ENCODE peak calls at places on chromosomes 1 and 21, in four cellular contexts. One of them, this sample, is unnamed.

GRCh38 chr1:160519542-160520435 is 3.3 kb downstream of the SLAMF6 start:
- DNase-seq in CD8-positive, alpha-beta T cell: no peak
- DNase-seq in CD8-positive, alpha-beta memory T cell: no peak
- DNase-seq in lower lobe of right lung: no peak
- DNase-seq in this sample: no peak

GRCh38 chr1:225654688-225655508 is 2.0 kb upstream of the ENAH start:
- DNase-seq in CD8-positive, alpha-beta memory T cell: no peak
- DNase-seq in CD8-positive, alpha-beta T cell: no peak
- DNase-seq in lower lobe of right lung: no peak
- DNase-seq in this sample: no peak

GRCh38 chr1:27724961-27725373 is 794 bp upstream of the FAM76A start:
- DNase-seq in lower lobe of right lung: peak
- DNase-seq in CD8-positive, alpha-beta T cell: no peak
- DNase-seq in CD8-positive, alpha-beta memory T cell: no peak
- DNase-seq in this sample: peak

GRCh38 chr1:28119576-28119975 is 31.2 kb upstream of the EYA3 start:
- DNase-seq in CD8-positive, alpha-beta memory T cell: no peak
- DNase-seq in lower lobe of right lung: no peak
- DNase-seq in CD8-positive, alpha-beta T cell: no peak
- DNase-seq in this sample: no peak

GRCh38 chr1:181100015-181100905 is 11.8 kb downstream of the IER5 start:
- DNase-seq in CD8-positive, alpha-beta memory T cell: no peak
- DNase-seq in CD8-positive, alpha-beta T cell: no peak
- DNase-seq in lower lobe of right lung: no peak
- DNase-seq in this sample: no peak

GRCh38 chr1:11833900-11834299 is 13.7 kb downstream of the NPPA start:
- DNase-seq in CD8-positive, alpha-beta T cell: no peak
- DNase-seq in CD8-positive, alpha-beta memory T cell: no peak
- DNase-seq in lower lobe of right lung: no peak
- DNase-seq in this sample: no peak

GRCh38 chr1:2277741-2278488 is 49.8 kb downstream of the SKI start:
- DNase-seq in CD8-positive, alpha-beta T cell: no peak
- DNase-seq in lower lobe of right lung: peak
- DNase-seq in CD8-positive, alpha-beta memory T cell: no peak
- DNase-seq in this sample: no peak

GRCh38 chr1:204480515-204480914 is 14.1 kb downstream of the PIK3C2B start:
- DNase-seq in CD8-positive, alpha-beta memory T cell: no peak
- DNase-seq in lower lobe of right lung: no peak
- DNase-seq in CD8-positive, alpha-beta T cell: no peak
- DNase-seq in this sample: peak

GRCh38 chr1:74455390-74455789 is 57.0 kb downstream of the LRRC53 start:
- DNase-seq in lower lobe of right lung: no peak
- DNase-seq in CD8-positive, alpha-beta memory T cell: no peak
- DNase-seq in CD8-positive, alpha-beta T cell: no peak
- DNase-seq in this sample: no peak

GRCh38 chr21:43694437-43695079 is 24.4 kb upstream of the PDXK start:
- DNase-seq in lower lobe of right lung: peak
- DNase-seq in CD8-positive, alpha-beta memory T cell: no peak
- DNase-seq in CD8-positive, alpha-beta T cell: no peak
- DNase-seq in this sample: no peak

GRCh38 chr1:20834780-20835179 is 47.7 kb upstream of the HP1BP3 start:
- DNase-seq in CD8-positive, alpha-beta memory T cell: no peak
- DNase-seq in lower lobe of right lung: no peak
- DNase-seq in CD8-positive, alpha-beta T cell: no peak
- DNase-seq in this sample: no peak

GRCh38 chr1:71089536-71090270 is 8.9 kb upstream of the ZRANB2 start:
- DNase-seq in CD8-positive, alpha-beta memory T cell: no peak
- DNase-seq in CD8-positive, alpha-beta T cell: no peak
- DNase-seq in lower lobe of right lung: no peak
- DNase-seq in this sample: no peak

GRCh38 chr1:9231648-9232332 is 2.8 kb upstream of the H6PD start:
- DNase-seq in CD8-positive, alpha-beta T cell: no peak
- DNase-seq in lower lobe of right lung: no peak
- DNase-seq in CD8-positive, alpha-beta memory T cell: no peak
- DNase-seq in this sample: no peak

GRCh38 chr1:202852163-202852904 is 36.6 kb downstream of the RABIF start:
- DNase-seq in CD8-positive, alpha-beta memory T cell: no peak
- DNase-seq in lower lobe of right lung: no peak
- DNase-seq in CD8-positive, alpha-beta T cell: no peak
- DNase-seq in this sample: no peak

GRCh38 chr1:50308883-50309282 is 114.4 kb downstream of the DMRTA2 start:
- DNase-seq in lower lobe of right lung: no peak
- DNase-seq in CD8-positive, alpha-beta T cell: no peak
- DNase-seq in CD8-positive, alpha-beta memory T cell: no peak
- DNase-seq in this sample: no peak

GRCh38 chr1:27299385-27300252 is 22.3 kb upstream of the TMEM222 start:
- DNase-seq in lower lobe of right lung: peak
- DNase-seq in CD8-positive, alpha-beta memory T cell: no peak
- DNase-seq in CD8-positive, alpha-beta T cell: no peak
- DNase-seq in this sample: peak

GRCh38 chr1:74463301-74463988 is 49.0 kb downstream of the LRRC53 start:
- DNase-seq in CD8-positive, alpha-beta T cell: no peak
- DNase-seq in CD8-positive, alpha-beta memory T cell: no peak
- DNase-seq in lower lobe of right lung: no peak
- DNase-seq in this sample: no peak

GRCh38 chr1:247496581-247497285 is 38.8 kb upstream of the OR2B11 start:
- DNase-seq in CD8-positive, alpha-beta T cell: no peak
- DNase-seq in CD8-positive, alpha-beta memory T cell: no peak
- DNase-seq in lower lobe of right lung: no peak
- DNase-seq in this sample: no peak

GRCh38 chr1:76802094-76802493 is 65.2 kb upstream of the ST6GALNAC5 start:
- DNase-seq in CD8-positive, alpha-beta memory T cell: no peak
- DNase-seq in lower lobe of right lung: no peak
- DNase-seq in CD8-positive, alpha-beta T cell: no peak
- DNase-seq in this sample: no peak

GRCh38 chr1:6091823-6092109 is 46.1 kb downstream of the KCNAB2 start:
- DNase-seq in CD8-positive, alpha-beta memory T cell: no peak
- DNase-seq in CD8-positive, alpha-beta T cell: no peak
- DNase-seq in lower lobe of right lung: peak
- DNase-seq in this sample: no peak

GRCh38 chr21:34813266-34813886 is 144.6 kb downstream of the CLIC6 start:
- DNase-seq in lower lobe of right lung: no peak
- DNase-seq in CD8-positive, alpha-beta T cell: no peak
- DNase-seq in CD8-positive, alpha-beta memory T cell: no peak
- DNase-seq in this sample: no peak

GRCh38 chr1:201260236-201260591 is 23.1 kb upstream of the PKP1 start:
- DNase-seq in CD8-positive, alpha-beta T cell: no peak
- DNase-seq in lower lobe of right lung: no peak
- DNase-seq in CD8-positive, alpha-beta memory T cell: no peak
- DNase-seq in this sample: no peak

GRCh38 chr1:200343874-200344273 is 66.0 kb downstream of the ZNF281 start:
- DNase-seq in CD8-positive, alpha-beta T cell: no peak
- DNase-seq in CD8-positive, alpha-beta memory T cell: no peak
- DNase-seq in lower lobe of right lung: no peak
- DNase-seq in this sample: no peak

GRCh38 chr1:43541721-43542401 is 11.2 kb downstream of the PTPRF start:
- DNase-seq in CD8-positive, alpha-beta memory T cell: no peak
- DNase-seq in CD8-positive, alpha-beta T cell: no peak
- DNase-seq in lower lobe of right lung: peak
- DNase-seq in this sample: peak

GRCh38 chr1:86541859-86542258 is 5.0 kb upstream of the CLCA4 start:
- DNase-seq in lower lobe of right lung: no peak
- DNase-seq in CD8-positive, alpha-beta memory T cell: no peak
- DNase-seq in CD8-positive, alpha-beta T cell: no peak
- DNase-seq in this sample: no peak

GRCh38 chr1:29292344-29292743 is 56.0 kb downstream of the PTPRU start:
- DNase-seq in CD8-positive, alpha-beta T cell: no peak
- DNase-seq in CD8-positive, alpha-beta memory T cell: no peak
- DNase-seq in lower lobe of right lung: no peak
- DNase-seq in this sample: no peak

GRCh38 chr1:198449727-198450433 is 90.6 kb downstream of the ATP6V1G3 start:
- DNase-seq in CD8-positive, alpha-beta memory T cell: no peak
- DNase-seq in lower lobe of right lung: no peak
- DNase-seq in CD8-positive, alpha-beta T cell: no peak
- DNase-seq in this sample: no peak

GRCh38 chr1:23798662-23799142 is 1.9 kb downstream of the GALE start:
- DNase-seq in CD8-positive, alpha-beta T cell: no peak
- DNase-seq in lower lobe of right lung: no peak
- DNase-seq in CD8-positive, alpha-beta memory T cell: no peak
- DNase-seq in this sample: no peak

GRCh38 chr1:232131715-232132391 is 498.1 kb downstream of the SIPA1L2 start:
- DNase-seq in lower lobe of right lung: no peak
- DNase-seq in CD8-positive, alpha-beta memory T cell: no peak
- DNase-seq in CD8-positive, alpha-beta T cell: no peak
- DNase-seq in this sample: no peak
- H3K4me3 ChIP-seq in lower lobe of right lung: no peak
- H3K4me3 ChIP-seq in CD8-positive, alpha-beta memory T cell: no peak
- H3K4me3 ChIP-seq in CD8-positive, alpha-beta T cell: no peak
- H3K4me3 ChIP-seq in this sample: no peak

GRCh38 chr1:967466-968343 is 1.4 kb downstream of the PLEKHN1 start:
- DNase-seq in CD8-positive, alpha-beta T cell: no peak
- DNase-seq in CD8-positive, alpha-beta memory T cell: no peak
- DNase-seq in lower lobe of right lung: no peak
- DNase-seq in this sample: no peak
- H3K4me3 ChIP-seq in CD8-positive, alpha-beta T cell: peak
- H3K4me3 ChIP-seq in CD8-positive, alpha-beta memory T cell: no peak
- H3K4me3 ChIP-seq in lower lobe of right lung: no peak
- H3K4me3 ChIP-seq in this sample: peak

DNA sequence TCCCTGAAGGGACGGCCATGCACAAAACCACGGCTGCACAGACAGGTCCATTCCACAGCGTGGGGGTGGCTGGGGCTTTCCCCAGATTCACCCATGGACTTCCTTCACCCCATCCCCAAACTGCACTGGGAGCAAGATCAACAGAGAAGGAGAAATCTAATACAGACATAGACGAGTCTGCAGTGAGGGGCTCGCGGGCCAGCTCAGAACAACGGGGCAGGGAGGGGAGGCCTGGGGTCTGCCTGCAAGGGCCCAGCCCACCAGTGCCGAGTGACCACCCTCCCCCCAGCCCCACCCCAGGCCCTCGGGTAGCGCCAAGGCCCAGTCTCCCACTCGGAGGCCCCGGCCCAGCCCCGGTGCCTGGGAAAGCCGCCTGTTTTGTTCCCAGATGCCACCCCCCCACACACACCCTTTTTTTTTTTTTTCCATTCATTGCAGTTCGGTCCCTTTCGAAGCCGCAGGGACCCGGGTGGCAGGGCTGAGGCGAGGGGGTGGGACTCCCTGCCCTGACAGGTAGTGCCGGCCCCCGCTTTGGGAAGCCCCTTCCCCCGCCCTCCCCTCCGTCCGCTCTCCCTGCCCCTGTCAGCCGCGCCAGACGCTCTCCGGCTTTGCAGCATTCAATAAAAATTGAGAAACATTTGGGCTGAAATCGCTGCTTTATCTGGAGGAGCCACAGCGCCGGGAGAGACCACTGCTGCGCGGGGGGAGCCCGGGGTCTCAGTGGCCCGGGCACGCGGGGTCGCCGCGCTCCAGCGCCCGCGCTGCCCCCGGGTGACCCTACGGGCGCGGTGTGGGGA is 550 bp upstream of the EPHB2 start:
- DNase-seq in CD8-positive, alpha-beta T cell: no peak
- DNase-seq in lower lobe of right lung: peak
- DNase-seq in CD8-positive, alpha-beta memory T cell: no peak
- DNase-seq in this sample: peak
- H3K4me3 ChIP-seq in CD8-positive, alpha-beta T cell: no peak
- H3K4me3 ChIP-seq in lower lobe of right lung: peak
- H3K4me3 ChIP-seq in CD8-positive, alpha-beta memory T cell: no peak
- H3K4me3 ChIP-seq in this sample: peak

DNA sequence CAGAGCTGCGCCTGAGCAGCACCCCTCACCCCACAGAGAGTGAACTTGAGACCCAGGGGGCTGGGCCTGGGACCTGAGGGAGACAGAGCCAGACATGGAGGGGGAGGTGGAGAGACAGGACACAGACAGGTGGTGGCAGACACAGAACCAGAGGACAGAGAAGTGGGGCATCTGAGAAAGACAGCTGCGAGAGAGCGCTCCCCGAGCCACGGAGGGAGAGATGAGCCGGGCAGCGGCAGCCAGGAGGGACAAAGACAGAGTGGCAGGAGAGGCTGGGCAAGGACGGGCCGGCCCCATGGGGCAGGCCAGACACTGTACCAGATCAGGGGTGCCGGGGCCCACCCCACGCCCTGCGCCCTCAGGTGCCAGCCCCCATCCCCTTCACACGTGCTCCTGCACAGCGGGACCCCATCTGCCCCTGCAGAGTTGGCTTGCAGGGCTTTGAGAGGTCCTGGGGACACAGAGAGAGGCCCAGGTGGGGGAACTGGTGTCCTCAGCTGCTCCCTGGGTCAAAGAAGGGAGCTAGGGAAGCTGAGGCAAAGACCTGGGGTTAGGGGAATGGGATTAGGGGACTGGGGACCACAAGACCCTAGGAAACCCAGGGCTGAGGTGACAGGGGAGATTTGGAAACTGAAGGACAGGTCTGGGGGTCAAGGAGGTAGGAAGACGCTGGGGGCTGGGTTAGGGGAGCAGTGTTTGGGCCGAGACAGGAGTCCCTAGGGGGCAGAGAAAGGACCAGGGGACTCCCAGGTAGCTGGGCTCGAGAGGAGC is 683 bp downstream of the FNDC5 start:
- DNase-seq in lower lobe of right lung: no peak
- DNase-seq in CD8-positive, alpha-beta memory T cell: no peak
- DNase-seq in CD8-positive, alpha-beta T cell: no peak
- DNase-seq in this sample: no peak
- H3K4me3 ChIP-seq in lower lobe of right lung: peak
- H3K4me3 ChIP-seq in CD8-positive, alpha-beta memory T cell: no peak
- H3K4me3 ChIP-seq in CD8-positive, alpha-beta T cell: no peak
- H3K4me3 ChIP-seq in this sample: no peak

GRCh38 chr1:167518331-167518700 is at the start of gene CD247:
- DNase-seq in CD8-positive, alpha-beta T cell: peak
- DNase-seq in CD8-positive, alpha-beta memory T cell: peak
- DNase-seq in lower lobe of right lung: no peak
- DNase-seq in this sample: peak
- H3K4me3 ChIP-seq in CD8-positive, alpha-beta T cell: peak
- H3K4me3 ChIP-seq in CD8-positive, alpha-beta memory T cell: peak
- H3K4me3 ChIP-seq in lower lobe of right lung: peak
- H3K4me3 ChIP-seq in this sample: peak

GRCh38 chr1:66932291-66932690 is 7.5 kb downstream of the MIER1 start:
- DNase-seq in lower lobe of right lung: no peak
- DNase-seq in CD8-positive, alpha-beta T cell: no peak
- DNase-seq in CD8-positive, alpha-beta memory T cell: no peak
- DNase-seq in this sample: no peak
- H3K4me3 ChIP-seq in lower lobe of right lung: peak
- H3K4me3 ChIP-seq in CD8-positive, alpha-beta T cell: peak
- H3K4me3 ChIP-seq in CD8-positive, alpha-beta memory T cell: peak
- H3K4me3 ChIP-seq in this sample: peak